ENCODE peak calls at places on chromosomes 5 and 9, in four cellular contexts. One of them, this sample, is unnamed.

GRCh38 chr5:117204926-117205869 is 630.6 kb upstream of the SEMA6A start:
- DNase-seq in activated B cell treated with CpG ODN at 0.5 μM for 24 hours: no peak
- DNase-seq in tibial nerve: no peak
- DNase-seq in lower leg skin: no peak
- DNase-seq in this sample: no peak

GRCh38 chr5:64827703-64828102 is 59.0 kb downstream of the CWC27 start:
- DNase-seq in activated B cell treated with CpG ODN at 0.5 μM for 24 hours: no peak
- DNase-seq in tibial nerve: no peak
- DNase-seq in lower leg skin: no peak
- DNase-seq in this sample: no peak

GRCh38 chr5:147578228-147579024 is 68.6 kb upstream of the DPYSL3 start:
- DNase-seq in activated B cell treated with CpG ODN at 0.5 μM for 24 hours: no peak
- DNase-seq in tibial nerve: no peak
- DNase-seq in lower leg skin: no peak
- DNase-seq in this sample: no peak

GRCh38 chr5:147509710-147510651 is at the start of gene DPYSL3:
- DNase-seq in activated B cell treated with CpG ODN at 0.5 μM for 24 hours: no peak
- DNase-seq in tibial nerve: peak; percentile 56
- DNase-seq in lower leg skin: peak; percentile 51
- DNase-seq in this sample: no peak

GRCh38 chr5:163106098-163106497 is 331.3 kb upstream of the CCNG1 start:
- DNase-seq in activated B cell treated with CpG ODN at 0.5 μM for 24 hours: no peak
- DNase-seq in tibial nerve: no peak
- DNase-seq in lower leg skin: no peak
- DNase-seq in this sample: no peak

GRCh38 chr9:21923694-21924093 is 70.5 kb downstream of the CDKN2A start:
- DNase-seq in activated B cell treated with CpG ODN at 0.5 μM for 24 hours: no peak
- DNase-seq in tibial nerve: no peak
- DNase-seq in lower leg skin: no peak
- DNase-seq in this sample: no peak

GRCh38 chr9:4828776-4829175 is 36.0 kb downstream of the RCL1 start:
- DNase-seq in activated B cell treated with CpG ODN at 0.5 μM for 24 hours: no peak
- DNase-seq in tibial nerve: no peak
- DNase-seq in lower leg skin: no peak
- DNase-seq in this sample: no peak

GRCh38 chr9:70935856-70936255 is 185.6 kb downstream of the TRPM3 start:
- DNase-seq in activated B cell treated with CpG ODN at 0.5 μM for 24 hours: no peak
- DNase-seq in tibial nerve: no peak
- DNase-seq in lower leg skin: no peak
- DNase-seq in this sample: no peak

GRCh38 chr5:132207783-132208182 is 19.9 kb downstream of the P4HA2 start:
- DNase-seq in activated B cell treated with CpG ODN at 0.5 μM for 24 hours: no peak
- DNase-seq in tibial nerve: no peak
- DNase-seq in lower leg skin: no peak
- DNase-seq in this sample: no peak

GRCh38 chr9:71549023-71549422 is 219.3 kb downstream of the CEMIP2 start:
- DNase-seq in activated B cell treated with CpG ODN at 0.5 μM for 24 hours: no peak
- DNase-seq in tibial nerve: no peak
- DNase-seq in lower leg skin: no peak
- DNase-seq in this sample: no peak

GRCh38 chr9:105818903-105819302 is 124.6 kb downstream of the TMEM38B start:
- DNase-seq in activated B cell treated with CpG ODN at 0.5 μM for 24 hours: no peak
- DNase-seq in tibial nerve: no peak
- DNase-seq in lower leg skin: no peak
- DNase-seq in this sample: no peak

GRCh38 chr5:135887881-135888614 is 7.6 kb downstream of the IL9 start:
- DNase-seq in activated B cell treated with CpG ODN at 0.5 μM for 24 hours: no peak
- DNase-seq in tibial nerve: no peak
- DNase-seq in lower leg skin: no peak
- DNase-seq in this sample: no peak

GRCh38 chr9:128078504-128079434 is 10.7 kb downstream of the SLC25A25 start:
- DNase-seq in activated B cell treated with CpG ODN at 0.5 μM for 24 hours: no peak
- DNase-seq in tibial nerve: no peak
- DNase-seq in lower leg skin: no peak
- DNase-seq in this sample: no peak

DNA sequence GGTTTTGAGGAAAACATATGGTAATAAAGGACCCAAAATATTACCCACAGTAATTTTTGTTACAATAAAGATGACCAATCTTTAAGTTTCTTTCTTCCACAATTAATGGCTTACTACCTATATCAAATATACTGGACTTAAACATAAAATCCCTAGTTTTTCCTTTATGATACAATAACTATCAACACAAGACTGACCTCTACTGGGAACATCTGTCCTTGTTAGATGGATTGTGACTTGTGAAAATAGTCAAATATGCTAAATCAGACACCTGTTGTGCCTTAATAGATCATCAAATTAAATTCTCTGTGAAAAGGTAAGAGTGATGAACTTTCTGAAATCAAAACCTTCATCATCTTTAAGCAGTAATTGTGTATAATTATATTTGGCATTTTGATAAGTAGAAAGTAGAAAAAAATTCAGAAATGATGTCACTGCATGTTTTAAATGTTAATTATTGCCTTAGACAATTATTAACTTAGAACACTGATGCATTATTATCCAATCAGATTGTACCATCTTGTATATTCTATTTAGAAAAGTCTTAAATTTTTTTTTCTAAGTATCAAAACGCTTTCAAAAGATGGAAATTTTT is 113.6 kb downstream of the DEPDC1B start:
- DNase-seq in activated B cell treated with CpG ODN at 0.5 μM for 24 hours: no peak
- DNase-seq in tibial nerve: no peak
- DNase-seq in lower leg skin: no peak
- DNase-seq in this sample: no peak
- TF ChIP-seq CTCF in activated B cell treated with CpG ODN at 0.5 μM for 24 hours: no peak
- TF ChIP-seq CTCF in tibial nerve: no peak
- TF ChIP-seq CTCF in lower leg skin: no peak
- TF ChIP-seq CTCF in this sample: no peak

GRCh38 chr5:94523018-94523417 is 95.4 kb downstream of the KIAA0825 start:
- DNase-seq in activated B cell treated with CpG ODN at 0.5 μM for 24 hours: no peak
- DNase-seq in tibial nerve: no peak
- DNase-seq in lower leg skin: no peak
- DNase-seq in this sample: no peak

GRCh38 chr5:94526708-94527107 is 91.7 kb downstream of the KIAA0825 start:
- DNase-seq in activated B cell treated with CpG ODN at 0.5 μM for 24 hours: no peak
- DNase-seq in tibial nerve: no peak
- DNase-seq in lower leg skin: no peak
- DNase-seq in this sample: no peak

GRCh38 chr5:94522099-94522498 is 96.3 kb downstream of the KIAA0825 start:
- DNase-seq in activated B cell treated with CpG ODN at 0.5 μM for 24 hours: no peak
- DNase-seq in tibial nerve: no peak
- DNase-seq in lower leg skin: no peak
- DNase-seq in this sample: no peak

DNA sequence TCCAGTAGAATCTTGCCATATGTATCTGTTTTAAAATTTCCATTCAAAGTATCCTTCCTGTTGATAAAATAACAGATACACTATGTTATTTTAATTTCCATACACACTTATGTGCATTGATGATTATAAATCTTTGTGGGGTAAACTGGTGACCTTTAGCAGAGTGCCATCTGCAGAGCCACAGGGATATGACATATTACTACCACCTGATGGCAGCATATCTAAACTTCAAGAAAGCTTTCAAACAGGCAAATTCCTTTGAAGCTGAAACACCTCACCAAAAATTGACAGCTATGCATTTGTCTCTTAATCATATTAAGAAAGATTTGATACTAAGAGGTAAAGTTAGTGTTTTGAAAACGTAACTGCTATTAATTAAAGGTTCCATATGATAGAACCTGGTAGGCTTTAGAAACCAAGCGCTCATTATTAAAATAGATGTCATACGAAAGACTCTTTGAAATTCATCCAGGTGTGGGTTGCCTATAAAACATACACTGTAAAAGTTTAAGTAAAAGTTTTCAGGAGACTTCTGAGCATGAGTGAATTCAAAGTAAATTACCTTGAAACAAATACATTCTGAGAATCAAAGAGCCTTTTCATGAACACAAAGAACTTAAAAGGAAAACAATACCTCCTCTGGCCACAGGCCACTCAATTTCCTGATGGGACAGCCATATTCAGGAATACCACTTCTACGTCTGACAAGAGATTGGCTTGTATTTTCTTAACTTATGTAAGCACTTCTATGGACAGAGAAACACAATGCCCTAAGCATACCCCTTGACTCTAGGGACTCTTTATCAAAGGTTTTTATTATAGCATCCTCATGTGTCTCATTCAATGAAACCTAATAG is 93.3 kb downstream of the KIAA0825 start:
- DNase-seq in activated B cell treated with CpG ODN at 0.5 μM for 24 hours: no peak
- DNase-seq in tibial nerve: no peak
- DNase-seq in lower leg skin: no peak
- DNase-seq in this sample: no peak
- TF ChIP-seq CTCF in activated B cell treated with CpG ODN at 0.5 μM for 24 hours: no peak
- TF ChIP-seq CTCF in tibial nerve: peak; percentile 22
- TF ChIP-seq CTCF in lower leg skin: no peak
- TF ChIP-seq CTCF in this sample: peak; percentile 66

GRCh38 chr9:98772364-98773155 is 23.8 kb downstream of the ANKS6 start:
- DNase-seq in activated B cell treated with CpG ODN at 0.5 μM for 24 hours: no peak
- DNase-seq in tibial nerve: no peak
- DNase-seq in lower leg skin: no peak
- DNase-seq in this sample: no peak

GRCh38 chr9:98773721-98774120 is 22.6 kb downstream of the ANKS6 start:
- DNase-seq in activated B cell treated with CpG ODN at 0.5 μM for 24 hours: no peak
- DNase-seq in tibial nerve: no peak
- DNase-seq in lower leg skin: no peak
- DNase-seq in this sample: no peak

GRCh38 chr9:98777618-98778017 is 18.7 kb downstream of the ANKS6 start:
- DNase-seq in activated B cell treated with CpG ODN at 0.5 μM for 24 hours: no peak
- DNase-seq in tibial nerve: no peak
- DNase-seq in lower leg skin: no peak
- DNase-seq in this sample: no peak

GRCh38 chr9:98775831-98776441 is 20.4 kb downstream of the ANKS6 start:
- DNase-seq in activated B cell treated with CpG ODN at 0.5 μM for 24 hours: no peak
- DNase-seq in tibial nerve: peak; percentile 66
- DNase-seq in lower leg skin: no peak
- DNase-seq in this sample: no peak

DNA sequence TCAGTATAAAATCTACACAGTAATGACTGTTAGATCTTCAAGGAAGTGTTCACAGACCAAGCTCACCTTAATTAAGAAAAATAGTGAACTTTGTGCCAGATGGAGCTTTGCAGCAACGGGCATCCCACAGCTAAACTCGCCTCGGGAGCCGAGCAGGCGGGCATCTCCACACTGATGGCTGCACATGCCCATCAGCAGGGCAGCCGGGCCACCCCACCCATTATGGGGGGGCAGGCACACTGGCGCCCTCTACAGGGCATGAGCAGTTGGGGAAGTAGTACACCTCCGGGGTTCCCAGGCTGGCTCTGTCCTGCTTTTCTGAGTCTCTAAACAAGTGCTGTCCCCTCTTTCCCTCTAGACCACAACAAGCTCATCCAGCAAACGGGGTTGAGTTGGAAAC is 21.6 kb downstream of the ANKS6 start:
- DNase-seq in activated B cell treated with CpG ODN at 0.5 μM for 24 hours: no peak
- DNase-seq in tibial nerve: no peak
- DNase-seq in lower leg skin: no peak
- DNase-seq in this sample: no peak
- TF ChIP-seq CTCF in activated B cell treated with CpG ODN at 0.5 μM for 24 hours: no peak
- TF ChIP-seq CTCF in tibial nerve: no peak
- TF ChIP-seq CTCF in lower leg skin: no peak
- TF ChIP-seq CTCF in this sample: peak; percentile 33

GRCh38 chr5:170612256-170612656 is 108.4 kb downstream of the KCNIP1 start:
- DNase-seq in activated B cell treated with CpG ODN at 0.5 μM for 24 hours: no peak
- DNase-seq in tibial nerve: no peak
- DNase-seq in lower leg skin: no peak
- DNase-seq in this sample: no peak

GRCh38 chr5:170614071-170614490 is 110.3 kb downstream of the KCNIP1 start:
- DNase-seq in activated B cell treated with CpG ODN at 0.5 μM for 24 hours: no peak
- DNase-seq in tibial nerve: no peak
- DNase-seq in lower leg skin: no peak
- DNase-seq in this sample: no peak

GRCh38 chr5:170606939-170607338 is 103.1 kb downstream of the KCNIP1 start:
- DNase-seq in activated B cell treated with CpG ODN at 0.5 μM for 24 hours: no peak
- DNase-seq in tibial nerve: no peak
- DNase-seq in lower leg skin: no peak
- DNase-seq in this sample: no peak

GRCh38 chr5:170611446-170612088 is 107.7 kb downstream of the KCNIP1 start:
- DNase-seq in activated B cell treated with CpG ODN at 0.5 μM for 24 hours: no peak
- DNase-seq in tibial nerve: no peak
- DNase-seq in lower leg skin: no peak
- DNase-seq in this sample: no peak
- TF ChIP-seq CTCF in activated B cell treated with CpG ODN at 0.5 μM for 24 hours: no peak
- TF ChIP-seq CTCF in tibial nerve: no peak
- TF ChIP-seq CTCF in lower leg skin: no peak
- TF ChIP-seq CTCF in this sample: no peak

GRCh38 chr9:93702261-93702660 is 125.9 kb downstream of the PHF2 start:
- DNase-seq in activated B cell treated with CpG ODN at 0.5 μM for 24 hours: no peak
- DNase-seq in tibial nerve: no peak
- DNase-seq in lower leg skin: no peak
- DNase-seq in this sample: no peak
- TF ChIP-seq CTCF in activated B cell treated with CpG ODN at 0.5 μM for 24 hours: no peak
- TF ChIP-seq CTCF in tibial nerve: no peak
- TF ChIP-seq CTCF in lower leg skin: no peak
- TF ChIP-seq CTCF in this sample: no peak

DNA sequence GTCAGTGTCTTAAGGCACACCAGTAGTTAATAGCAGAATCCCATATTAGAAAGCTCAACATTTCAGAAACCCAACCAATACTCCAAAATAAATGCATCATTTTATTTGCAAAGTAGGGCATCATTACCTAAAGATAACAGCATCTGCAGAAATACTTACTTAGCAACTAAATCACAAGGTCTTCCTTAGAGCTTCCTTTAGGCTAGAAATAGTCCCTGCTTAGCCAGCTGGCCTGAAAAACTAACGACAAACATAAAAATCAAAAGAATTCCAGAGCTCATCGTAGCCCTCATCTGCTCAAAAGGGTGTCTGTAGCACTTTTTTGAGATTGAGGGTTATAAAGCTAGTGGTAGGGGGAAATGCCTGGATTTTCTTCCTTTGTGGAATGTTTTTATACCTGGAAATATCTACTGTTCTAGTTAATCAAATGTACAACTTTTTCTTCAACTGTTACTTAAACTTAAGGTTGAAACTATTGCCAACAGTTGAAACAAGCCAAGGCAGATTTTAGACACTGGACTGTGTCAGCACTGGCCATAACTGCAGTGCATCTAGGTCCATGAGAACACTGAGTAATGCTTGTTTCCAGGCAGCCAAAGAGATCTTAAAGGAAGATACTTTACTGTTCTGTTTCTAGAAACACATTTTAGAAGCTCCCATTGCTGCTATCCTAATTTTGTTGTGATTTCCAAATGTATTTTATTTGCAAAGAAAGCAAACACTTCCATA is 129.4 kb upstream of the RASA1 start:
- DNase-seq in activated B cell treated with CpG ODN at 0.5 μM for 24 hours: no peak
- DNase-seq in tibial nerve: no peak
- DNase-seq in lower leg skin: no peak
- DNase-seq in this sample: no peak
- TF ChIP-seq CTCF in activated B cell treated with CpG ODN at 0.5 μM for 24 hours: no peak
- TF ChIP-seq CTCF in tibial nerve: no peak
- TF ChIP-seq CTCF in lower leg skin: no peak
- TF ChIP-seq CTCF in this sample: no peak